ENCODE peak calls at places on chromosomes 5 and 9, in six cellular contexts. S is A549, P is spleen, I is HCT116, D is IMR-90, J is HepG2. Q is an unnamed sample.

GRCh38 chr9:20848490-20848889 is 164.4 kb downstream of the FOCAD start:
- DNase-seq in S (no peak), P (no peak), I (no peak), D (peak), J (no peak), Q (no peak)

GRCh38 chr5:25190521-25191000 is 545.8 kb upstream of the CDH10 start:
- DNase-seq in S (no peak), P (no peak), I (no peak), D (no peak), J (no peak), Q (no peak)

GRCh38 chr9:71812385-71812784 is 44.1 kb upstream of the CEMIP2 start:
- DNase-seq in S (no peak), P (no peak), I (no peak), D (peak), J (no peak), Q (no peak)

GRCh38 chr9:16417101-16417500 is 453.4 kb downstream of the BNC2 start:
- DNase-seq in S (no peak), P (no peak), I (no peak), D (peak), J (no peak), Q (no peak)

GRCh38 chr9:131620764-131621520 is 75.6 kb downstream of the PRRT1B start:
- DNase-seq in S (no peak), P (no peak), I (no peak), D (no peak), J (no peak), Q (no peak)

GRCh38 chr5:138969323-138970013 is 94.3 kb upstream of the LRRTM2 start:
- DNase-seq in S (no peak), P (peak), I (no peak), D (no peak), J (no peak), Q (no peak)

GRCh38 chr9:36207016-36207415 is 16.3 kb downstream of the CLTA start:
- DNase-seq in S (no peak), P (no peak), I (no peak), D (peak), J (no peak), Q (no peak)

GRCh38 chr9:10062629-10063395 is 550.0 kb downstream of the PTPRD start:
- DNase-seq in S (no peak), P (no peak), I (no peak), D (peak), J (no peak), Q (no peak)

GRCh38 chr9:88198346-88198807 is 60.1 kb upstream of the SPATA31C2 start:
- DNase-seq in S (peak), P (no peak), I (no peak), D (peak), J (no peak), Q (no peak)

GRCh38 chr9:135971892-135972291 is 10.7 kb upstream of the UBAC1 start:
- DNase-seq in S (peak), P (no peak), I (peak), D (no peak), J (peak), Q (peak)

GRCh38 chr5:173848986-173849596 is 39.1 kb upstream of the CPEB4 start:
- DNase-seq in S (no peak), P (no peak), I (no peak), D (peak), J (no peak), Q (no peak)

GRCh38 chr9:93267681-93268505 is 84.0 kb downstream of the WNK2 start:
- DNase-seq in S (no peak), P (peak), I (no peak), D (no peak), J (no peak), Q (peak)

GRCh38 chr5:179907570-179908324 is at the start of gene TBC1D9B:
- DNase-seq in S (peak), P (peak), I (no peak), D (peak), J (peak), Q (peak)
- TF ChIP-seq POLR2A in S (peak), P (no peak), I (peak), D (peak), J (peak), Q (no peak)

GRCh38 chr5:38420246-38420645 is 136.2 kb downstream of the LIFR start:
- DNase-seq in S (no peak), P (no peak), I (no peak), D (peak), J (no peak), Q (no peak)

GRCh38 chr5:38413696-38414095 is 142.8 kb downstream of the LIFR start:
- DNase-seq in S (no peak), P (no peak), I (no peak), D (no peak), J (no peak), Q (no peak)

GRCh38 chr5:38420691-38421395 is 135.6 kb downstream of the LIFR start:
- DNase-seq in S (peak), P (no peak), I (peak), D (peak), J (peak), Q (peak)

GRCh38 chr5:38414348-38414747 is 142.1 kb downstream of the LIFR start:
- DNase-seq in S (no peak), P (no peak), I (no peak), D (peak), J (no peak), Q (no peak)

GRCh38 chr5:38417658-38418017 is 138.8 kb downstream of the LIFR start:
- DNase-seq in S (no peak), P (no peak), I (no peak), D (no peak), J (no peak), Q (no peak)
- TF ChIP-seq CTCF in S (no peak), P (no peak), I (no peak), D (no peak), J (no peak), Q (no peak)

GRCh38 chr9:114805670-114806551 is at the start of gene TNFSF15:
- DNase-seq in S (no peak), P (peak), I (no peak), D (peak), J (peak), Q (peak)

GRCh38 chr9:114806571-114806970 is 732 bp upstream of the TNFSF15 start:
- DNase-seq in S (no peak), P (no peak), I (no peak), D (no peak), J (no peak), Q (no peak)

GRCh38 chr9:114803459-114803858 is 2.4 kb downstream of the TNFSF15 start:
- DNase-seq in S (no peak), P (no peak), I (no peak), D (no peak), J (no peak), Q (no peak)

GRCh38 chr9:114803886-114804285 is 2.0 kb downstream of the TNFSF15 start:
- DNase-seq in S (no peak), P (no peak), I (no peak), D (peak), J (no peak), Q (no peak)

DNA sequence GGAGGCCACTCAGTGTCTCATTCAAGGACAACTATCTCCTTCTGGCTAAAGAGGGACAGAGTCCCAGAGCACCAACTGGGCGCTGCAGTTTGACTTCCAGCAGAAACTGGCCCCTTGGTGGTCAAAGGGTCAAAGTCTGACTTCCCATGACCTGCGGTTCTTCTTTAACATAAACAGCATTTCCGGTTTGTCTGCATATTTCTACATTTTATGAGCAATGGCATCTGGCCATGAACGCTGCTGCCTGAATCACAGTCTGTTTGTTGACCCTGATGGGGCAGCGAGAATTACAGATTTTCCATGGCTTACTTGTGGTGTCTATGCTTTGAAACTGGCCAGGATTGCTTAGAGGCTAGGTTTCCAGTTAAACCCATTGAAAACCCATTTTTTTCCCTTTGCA is 1.3 kb downstream of the TNFSF15 start:
- DNase-seq in S (no peak), P (no peak), I (peak), D (peak), J (peak), Q (no peak)
- H3K27ac ChIP-seq in S (peak), P (no peak), I (no peak), D (peak), J (no peak), Q (no peak)

GRCh38 chr5:151255621-151256286 is 2.8 kb downstream of the GM2A start:
- DNase-seq in S (no peak), P (no peak), I (no peak), D (no peak), J (no peak), Q (no peak)
- TF ChIP-seq POLR2A in S (no peak), P (no peak), I (no peak), D (no peak), J (no peak), Q (no peak)

DNA sequence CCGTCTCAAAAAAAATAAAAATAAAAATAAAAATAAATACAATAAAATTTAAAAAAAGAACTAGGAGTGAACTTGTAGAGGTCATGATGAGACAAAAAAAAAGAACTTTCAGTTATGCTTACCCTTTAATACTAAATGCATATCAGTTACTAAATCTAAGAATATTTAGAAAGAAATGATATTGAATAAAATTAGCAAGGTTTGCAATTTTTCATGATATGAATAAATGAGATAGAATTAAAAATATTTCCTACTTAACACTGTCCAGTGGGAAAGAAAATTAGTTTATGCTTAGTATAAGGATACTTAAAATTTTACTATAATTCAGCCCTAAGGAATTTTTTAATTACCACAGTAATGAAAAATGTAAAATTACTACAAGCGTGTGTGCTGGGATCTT is 132.4 kb downstream of the TLE1 start:
- DNase-seq in S (no peak), P (no peak), I (no peak), D (no peak), J (no peak), Q (no peak)
- TF ChIP-seq CTCF in S (no peak), P (no peak), I (no peak), D (no peak), J (no peak), Q (no peak)

GRCh38 chr5:34599471-34600117 is 56.5 kb upstream of the RAI14 start:
- DNase-seq in S (no peak), P (no peak), I (no peak), D (no peak), J (peak), Q (peak)
- H3K27ac ChIP-seq in S (peak), P (no peak), I (no peak), D (peak), J (no peak), Q (peak)

DNA sequence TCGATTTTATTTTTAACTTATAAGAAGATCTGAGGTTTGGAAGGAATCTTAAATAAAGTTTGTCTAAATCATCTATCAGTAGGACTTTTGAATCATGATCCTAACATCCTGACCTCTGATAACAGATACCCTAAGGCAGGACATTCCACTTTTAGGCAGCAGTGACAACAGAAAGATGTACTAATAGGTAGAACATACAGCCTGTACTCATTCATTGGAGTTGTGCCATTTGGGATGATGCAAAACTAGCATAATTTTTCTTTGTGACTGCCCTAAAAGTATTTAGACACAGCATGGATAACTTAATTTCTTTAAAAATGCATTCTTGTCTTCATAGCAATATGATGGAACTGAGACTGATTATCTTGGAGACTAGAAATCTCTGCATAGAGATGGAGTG is 39.7 kb downstream of the CDC42SE2 start:
- DNase-seq in S (no peak), P (no peak), I (no peak), D (peak), J (no peak), Q (no peak)
- TF ChIP-seq POLR2A in S (no peak), P (no peak), I (no peak), D (no peak), J (no peak), Q (no peak)